ENCODE peak calls at places on chromosomes 12 and 14, in eight cellular contexts. A is kidney epithelial cell, E is neuronal stem cell, U is fibroblast of the aortic adventitia, O is uterus, H is coronary artery, N is A549, B is IMR-90. Q is an unnamed sample.

GRCh38 chr14:66476964-66477363 is 9.2 kb upstream of the CCDC196 start:
- DNase-seq in A (no peak), O (no peak), B (peak), E (no peak), N (peak), H (no peak), U (peak), Q (no peak)

GRCh38 chr12:112266473-112266872 is 115.8 kb downstream of the HECTD4 start:
- DNase-seq in O (no peak), U (no peak), H (no peak), N (no peak), B (no peak), A (no peak), E (no peak), Q (no peak)

GRCh38 chr14:40944521-40944920 is 662.2 kb upstream of the LRFN5 start:
- DNase-seq in H (no peak), B (no peak), N (no peak), O (no peak), U (no peak), A (no peak), E (no peak), Q (no peak)

GRCh38 chr12:119479121-119479561 is 114.4 kb upstream of the TMEM233 start:
- DNase-seq in U (no peak), E (no peak), O (no peak), B (no peak), N (no peak), H (no peak), A (no peak), Q (no peak)

GRCh38 chr14:68215628-68216027 is 396.0 kb downstream of the RAD51B start:
- DNase-seq in E (no peak), B (no peak), U (no peak), A (no peak), O (no peak), N (no peak), H (no peak), Q (no peak)

GRCh38 chr12:94666158-94666557 is 15.8 kb upstream of the TMCC3 start:
- DNase-seq in E (no peak), H (no peak), N (no peak), O (no peak), B (no peak), U (no peak), A (no peak), Q (no peak)

GRCh38 chr12:78483767-78484315 is 380.7 kb upstream of the SYT1 start:
- DNase-seq in H (no peak), A (no peak), O (no peak), E (no peak), B (no peak), U (no peak), N (no peak), Q (no peak)

GRCh38 chr14:23454445-23454856 is 15.1 kb upstream of the NGDN start:
- DNase-seq in O (no peak), N (no peak), E (no peak), B (no peak), A (no peak), H (no peak), U (no peak), Q (no peak)

GRCh38 chr14:104111301-104112112 is 26.0 kb downstream of the ASPG start:
- DNase-seq in U (no peak), N (no peak), O (no peak), H (no peak), B (no peak), A (no peak), E (no peak), Q (peak)

GRCh38 chr12:122917508-122918227 is 21.7 kb upstream of the VPS37B start:
- DNase-seq in N (peak), A (no peak), U (peak), B (peak), O (no peak), E (no peak), H (no peak), Q (peak)

GRCh38 chr12:98515368-98516183 is at the start of gene TMPO:
- DNase-seq in N (peak), O (peak), A (peak), E (peak), B (peak), H (peak), U (peak), Q (peak)

GRCh38 chr14:94345344-94346072 is 22.4 kb upstream of the SERPINA6 start:
- DNase-seq in U (peak), A (peak), E (no peak), O (no peak), H (no peak), N (peak), B (peak), Q (peak)

DNA sequence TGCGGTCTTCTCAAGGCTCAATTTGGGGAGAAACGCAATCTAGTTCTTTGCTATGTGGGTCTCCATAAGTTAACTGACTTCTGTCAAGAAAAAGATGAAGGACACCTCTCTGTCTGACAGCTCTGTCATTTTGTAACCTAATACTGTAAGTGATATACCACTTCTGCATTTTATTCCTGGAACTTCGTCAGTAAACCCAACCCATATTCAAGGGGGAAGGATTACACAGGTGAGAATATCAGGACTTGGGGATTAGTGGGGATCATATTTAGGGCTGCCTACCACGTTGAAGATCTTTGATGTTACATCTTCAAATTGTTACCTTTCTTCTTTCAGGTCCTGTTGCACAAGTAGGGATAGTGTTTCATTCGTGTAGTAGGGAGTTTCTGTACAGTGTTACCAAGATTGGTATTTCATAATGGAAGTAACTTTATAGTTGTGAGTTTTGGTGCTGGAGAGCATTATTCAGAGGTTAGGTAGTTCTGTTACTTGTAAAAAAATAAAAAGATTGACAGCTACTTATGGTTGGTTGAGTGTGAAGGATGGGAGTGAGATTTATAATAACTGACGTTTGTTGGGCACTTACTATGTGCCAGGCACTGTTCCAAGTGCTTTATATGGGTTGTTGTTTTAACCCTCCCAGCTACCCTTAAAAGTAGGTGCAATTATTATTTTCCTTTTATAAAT is 1.6 kb downstream of the TMEM260 start:
- DNase-seq in A (no peak), H (no peak), U (no peak), O (no peak), B (no peak), N (no peak), E (no peak), Q (no peak)
- H3K4me3 ChIP-seq in A (peak), H (peak), U (peak), O (peak), B (peak), N (peak), E (no peak), Q (peak)

GRCh38 chr14:37598973-37599526 is 3.6 kb downstream of the TTC6 start:
- DNase-seq in N (no peak), H (no peak), A (no peak), O (no peak), E (no peak), B (no peak), U (no peak), Q (no peak)
- H3K4me3 ChIP-seq in N (no peak), H (peak), A (no peak), O (no peak), E (no peak), B (no peak), U (no peak), Q (no peak)

DNA sequence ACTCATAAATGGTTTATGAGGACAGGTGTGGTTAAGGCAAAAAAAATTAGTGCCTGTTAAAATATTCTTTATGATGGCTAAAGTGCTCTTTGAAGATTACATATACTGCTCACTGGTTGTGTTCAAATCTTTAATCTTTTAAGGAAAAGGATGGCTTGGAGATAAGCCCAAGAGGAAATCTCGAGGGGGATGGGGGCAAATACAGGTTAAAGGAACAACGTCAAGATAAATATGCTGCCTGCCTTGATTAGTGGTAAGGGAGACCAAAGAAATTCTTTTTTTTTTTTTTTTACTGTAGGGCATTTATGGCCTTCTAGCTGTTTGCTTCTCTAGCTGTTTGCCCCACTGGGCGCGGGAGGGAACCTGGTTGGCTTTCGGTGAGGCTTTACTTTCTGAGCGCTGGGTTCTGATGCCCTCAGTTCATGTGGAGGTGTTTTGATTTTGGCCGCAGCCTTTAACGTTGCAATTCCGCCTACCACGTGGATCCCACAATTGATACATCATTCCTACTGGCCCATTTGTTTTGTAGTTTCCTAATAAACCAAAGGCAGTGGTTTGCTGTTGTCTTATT is 5.6 kb downstream of the CCND2 start:
- DNase-seq in E (no peak), U (no peak), H (no peak), B (no peak), O (no peak), A (no peak), N (no peak), Q (peak)
- H3K4me3 ChIP-seq in E (no peak), U (no peak), H (no peak), B (no peak), O (no peak), A (no peak), N (no peak), Q (no peak)

DNA sequence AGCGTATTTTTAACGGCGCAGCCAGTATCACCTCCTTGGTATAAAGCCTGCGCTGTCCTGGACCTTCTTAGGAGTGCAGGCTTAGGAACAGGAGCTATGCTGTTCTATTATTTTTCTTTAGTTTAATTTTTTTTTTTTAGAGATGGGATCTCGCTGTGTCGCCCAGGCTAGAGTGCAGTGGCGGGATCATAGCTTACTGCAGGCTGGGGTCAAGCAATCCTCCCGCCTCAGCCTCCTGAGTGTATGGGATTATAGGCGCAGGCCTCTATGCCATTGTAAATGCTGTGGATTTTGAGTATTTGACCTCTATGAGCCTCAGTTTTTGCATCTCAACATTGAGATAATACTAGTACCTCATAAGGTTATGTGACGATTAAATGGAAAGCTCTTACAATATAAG is 4.1 kb downstream of the OR10AD1 start:
- DNase-seq in O (no peak), H (no peak), A (no peak), B (no peak), U (no peak), N (no peak), E (no peak), Q (no peak)
- H3K4me3 ChIP-seq in O (peak), H (peak), A (peak), B (peak), U (peak), N (peak), E (no peak), Q (no peak)